ENCODE peak calls at places on chromosome 10, in ten cellular contexts. S is neuronal stem cell; K is NB4; I is T-cell; C is stimulated activated CD8-positive, alpha-beta memory T cell treated with anti-CD3 and anti-CD28 coated beads, Interleukin-4, amount 100 ng/mL, for 4 hours; V is kidney tubule cell; O is DMS153; A is ELF-1; Q is A172; E is stimulated activated naive CD4-positive, alpha-beta T cell. M is an unnamed sample.

GRCh38 chr10:69902835-69903535 is 101.3 kb downstream of the COL13A1 start:
- DNase-seq in S (no peak), K (no peak), I (no peak), C (no peak), V (no peak), O (no peak), A (no peak), Q (no peak), E (no peak), M (no peak)

GRCh38 chr10:79272353-79272752 is 74.9 kb upstream of the PPIF start:
- DNase-seq in S (no peak), K (no peak), I (no peak), C (no peak), V (no peak), O (no peak), A (no peak), Q (no peak), E (no peak), M (no peak)

GRCh38 chr10:77680065-77680464 is 42.5 kb upstream of the KCNMA1 start:
- DNase-seq in S (no peak), K (no peak), I (no peak), C (no peak), V (no peak), O (no peak), A (no peak), Q (no peak), E (no peak), M (no peak)

GRCh38 chr10:79400567-79401004 is 44.8 kb downstream of the ZCCHC24 start:
- DNase-seq in S (no peak), K (peak; percentile 75), I (no peak), C (peak; percentile 15), V (peak; percentile 36), O (no peak), A (peak; percentile 78), Q (no peak), E (no peak), M (peak; percentile 29)

GRCh38 chr10:56319386-56319785 is 41.7 kb downstream of the ZWINT start:
- DNase-seq in S (no peak), K (peak; percentile 25), I (no peak), C (no peak), V (peak; percentile 74), O (no peak), A (no peak), Q (peak; percentile 42), E (no peak), M (no peak)

GRCh38 chr10:11901036-11901301 is 77.8 kb downstream of the PROSER2 start:
- DNase-seq in S (no peak), K (no peak), I (no peak), C (no peak), V (no peak), O (no peak), A (no peak), Q (no peak), E (no peak), M (no peak)

GRCh38 chr10:36779238-36779846 is 346.1 kb upstream of the ANKRD30A start:
- DNase-seq in S (peak; percentile 71), K (peak; percentile 32), I (no peak), C (no peak), V (peak; percentile 69), O (peak; percentile 0), A (peak; percentile 65), Q (peak; percentile 66), E (no peak), M (no peak)

GRCh38 chr10:124579003-124579384 is 117.4 kb downstream of the LHPP start:
- DNase-seq in S (no peak), K (no peak), I (no peak), C (no peak), V (no peak), O (no peak), A (peak; percentile 22), Q (no peak), E (no peak), M (no peak)

GRCh38 chr10:123878666-123879311 is 12.8 kb downstream of the CPXM2 start:
- DNase-seq in S (no peak), K (no peak), I (no peak), C (no peak), V (peak; percentile 35), O (no peak), A (no peak), Q (peak; percentile 20), E (no peak), M (no peak)

GRCh38 chr10:93570383-93570782 is 3.9 kb downstream of the FFAR4 start:
- DNase-seq in S (no peak), K (no peak), I (no peak), C (no peak), V (no peak), O (no peak), A (no peak), Q (no peak), E (no peak), M (no peak)

GRCh38 chr10:104036518-104037260 is 49.0 kb downstream of the COL17A1 start:
- DNase-seq in S (no peak), K (no peak), I (no peak), C (no peak), V (no peak), O (no peak), A (no peak), Q (no peak), E (no peak), M (no peak)

GRCh38 chr10:110843796-110844616 is 27.7 kb upstream of the PDCD4 start:
- DNase-seq in S (no peak), K (peak; percentile 43), I (no peak), C (no peak), V (no peak), O (no peak), A (no peak), Q (no peak), E (no peak), M (no peak)

GRCh38 chr10:102504179-102504975 is 605 bp downstream of the SUFU start:
- DNase-seq in S (peak; percentile 74), K (peak; percentile 72), I (no peak), C (no peak), V (peak; percentile 42), O (no peak), A (peak; percentile 89), Q (peak; percentile 24), E (no peak), M (peak; percentile 16)

GRCh38 chr10:112376578-112376855 is 2.6 kb downstream of the ACSL5 start:
- DNase-seq in S (no peak), K (peak; percentile 44), I (no peak), C (no peak), V (no peak), O (no peak), A (no peak), Q (no peak), E (no peak), M (no peak)

GRCh38 chr10:131769691-131770090 is 131.1 kb upstream of the PPP2R2D start:
- DNase-seq in S (no peak), K (no peak), I (no peak), C (no peak), V (no peak), O (no peak), A (no peak), Q (no peak), E (no peak), M (no peak)

GRCh38 chr10:84424731-84425165 is 96.4 kb downstream of the CCSER2 start:
- DNase-seq in S (no peak), K (peak; percentile 11), I (no peak), C (no peak), V (peak; percentile 94), O (no peak), A (peak; percentile 32), Q (peak; percentile 93), E (no peak), M (no peak)

GRCh38 chr10:89789188-89789587 is 87.8 kb downstream of the KIF20B start:
- DNase-seq in S (no peak), K (peak; percentile 16), I (no peak), C (no peak), V (no peak), O (no peak), A (peak; percentile 3), Q (no peak), E (no peak), M (no peak)

GRCh38 chr10:89151857-89152256 is 55.3 kb downstream of the CH25H start:
- DNase-seq in S (no peak), K (no peak), I (no peak), C (no peak), V (no peak), O (no peak), A (no peak), Q (peak; percentile 38), E (no peak), M (no peak)

GRCh38 chr10:88865281-88865876 is 13.7 kb upstream of the ANKRD22 start:
- DNase-seq in S (no peak), K (peak; percentile 65), I (no peak), C (no peak), V (no peak), O (no peak), A (no peak), Q (no peak), E (no peak), M (no peak)

GRCh38 chr10:126060232-126060935 is 164.0 kb downstream of the FANK1 start:
- DNase-seq in S (no peak), K (no peak), I (no peak), C (no peak), V (peak; percentile 79), O (no peak), A (no peak), Q (peak; percentile 80), E (no peak), M (no peak)

GRCh38 chr10:33195608-33196376 is 138.7 kb downstream of the NRP1 start:
- DNase-seq in S (no peak), K (no peak), I (no peak), C (no peak), V (peak; percentile 63), O (no peak), A (no peak), Q (no peak), E (no peak), M (no peak)

GRCh38 chr10:98956576-98957260 is 278.9 kb downstream of the HPSE2 start:
- DNase-seq in S (no peak), K (peak; percentile 7), I (no peak), C (no peak), V (peak; percentile 36), O (no peak), A (no peak), Q (no peak), E (no peak), M (no peak)

GRCh38 chr10:2529945-2530344 is 537.4 kb upstream of the PFKP start:
- DNase-seq in S (no peak), K (no peak), I (no peak), C (no peak), V (no peak), O (no peak), A (no peak), Q (no peak), E (no peak), M (no peak)

GRCh38 chr10:119652361-119652760 is 1.2 kb downstream of the BAG3 start:
- DNase-seq in S (no peak), K (peak; percentile 77), I (no peak), C (no peak), V (peak; percentile 75), O (peak; percentile 18), A (no peak), Q (peak; percentile 67), E (peak; percentile 49), M (no peak)

GRCh38 chr10:102729090-102730026 is 14.4 kb upstream of the WBP1L start:
- DNase-seq in S (peak; percentile 73), K (peak; percentile 71), I (no peak), C (no peak), V (peak; percentile 79), O (peak; percentile 7), A (peak; percentile 92), Q (peak; percentile 77), E (no peak), M (peak; percentile 33)

GRCh38 chr10:91909178-91909677 is at the start of gene FGFBP3:
- DNase-seq in S (no peak), K (peak; percentile 93), I (no peak), C (no peak), V (peak; percentile 38), O (no peak), A (peak; percentile 59), Q (peak; percentile 35), E (no peak), M (no peak)

GRCh38 chr10:71751515-71752224 is 21.6 kb downstream of the VSIR start:
- DNase-seq in S (no peak), K (no peak), I (no peak), C (no peak), V (no peak), O (no peak), A (no peak), Q (no peak), E (no peak), M (no peak)

GRCh38 chr10:101817542-101818118 is 614 bp downstream of the OGA start:
- DNase-seq in S (no peak), K (peak; percentile 87), I (no peak), C (no peak), V (peak; percentile 93), O (no peak), A (peak; percentile 76), Q (peak; percentile 92), E (no peak), M (peak; percentile 39)